ENCODE peak calls at places on chromosomes 4 and X, in ten cellular contexts. N, R, W, Z, V, F, B, L, Q and I are unnamed samples.

GRCh38 chr4:109301691-109302365 is 630 bp downstream of the COL25A1 start:
- DNase-seq in N (no peak), R (no peak), W (no peak), Z (no peak), V (no peak), F (no peak), B (no peak), L (peak; percentile 2), Q (no peak), I (no peak)

GRCh38 chr4:173958445-173958844 is 325.0 kb downstream of the FBXO8 start:
- DNase-seq in N (no peak), R (peak; percentile 47), W (no peak), Z (no peak), V (peak; percentile 47), F (no peak), B (no peak), L (no peak), Q (no peak), I (no peak)

GRCh38 chr4:113646456-113646809 is 115.1 kb downstream of the CAMK2D start:
- DNase-seq in N (no peak), R (peak; percentile 44), W (no peak), Z (peak; percentile 74), V (peak; percentile 49), F (no peak), B (no peak), L (no peak), Q (no peak), I (no peak)

GRCh38 chr4:48949086-48949485 is 37.0 kb upstream of the CWH43 start:
- DNase-seq in N (no peak), R (no peak), W (no peak), Z (no peak), V (no peak), F (no peak), B (no peak), L (no peak), Q (no peak), I (peak; percentile 5)

GRCh38 chr4:53508446-53508845 is 82.8 kb downstream of the LNX1 start:
- DNase-seq in N (no peak), R (peak; percentile 87), W (no peak), Z (no peak), V (peak; percentile 96), F (no peak), B (no peak), L (no peak), Q (no peak), I (no peak)

GRCh38 chr4:103634236-103634635 is 85.5 kb downstream of the TACR3 start:
- DNase-seq in N (no peak), R (no peak), W (no peak), Z (no peak), V (peak; percentile 2), F (no peak), B (no peak), L (no peak), Q (no peak), I (no peak)

GRCh38 chr4:8840006-8840793 is 31.4 kb downstream of the HMX1 start:
- DNase-seq in N (no peak), R (no peak), W (no peak), Z (no peak), V (no peak), F (no peak), B (no peak), L (no peak), Q (no peak), I (no peak)

GRCh38 chr4:15738877-15739276 is 36.0 kb downstream of the BST1 start:
- DNase-seq in N (no peak), R (peak; percentile 64), W (no peak), Z (no peak), V (no peak), F (no peak), B (no peak), L (no peak), Q (no peak), I (no peak)

GRCh38 chr4:13988347-13989265 is 361.1 kb upstream of the BOD1L1 start:
- DNase-seq in N (no peak), R (peak; percentile 98), W (no peak), Z (peak; percentile 18), V (peak; percentile 100), F (no peak), B (no peak), L (no peak), Q (no peak), I (no peak)

GRCh38 chrX:150765237-150765636 is 72.0 kb downstream of the MTMR1 start:
- DNase-seq in N (no peak), R (no peak), W (no peak), Z (no peak), V (no peak), F (no peak), B (no peak), L (no peak), Q (no peak), I (no peak)

GRCh38 chrX:135977611-135978010 is 3.8 kb upstream of the MMGT1 start:
- DNase-seq in N (no peak), R (peak; percentile 52), W (no peak), Z (no peak), V (peak; percentile 69), F (no peak), B (no peak), L (no peak), Q (no peak), I (no peak)

GRCh38 chr4:153638999-153639398 is 45.1 kb upstream of the TLR2 start:
- DNase-seq in N (no peak), R (no peak), W (no peak), Z (no peak), V (no peak), F (no peak), B (no peak), L (no peak), Q (no peak), I (no peak)

GRCh38 chr4:120293341-120293740 is 226.7 kb upstream of the MAD2L1 start:
- DNase-seq in N (no peak), R (peak; percentile 65), W (no peak), Z (no peak), V (peak; percentile 9), F (no peak), B (no peak), L (no peak), Q (no peak), I (no peak)

GRCh38 chr4:5758741-5759140 is 47.7 kb downstream of the EVC start:
- DNase-seq in N (no peak), R (peak; percentile 98), W (no peak), Z (no peak), V (peak; percentile 99), F (no peak), B (no peak), L (peak; percentile 29), Q (no peak), I (peak; percentile 90)

GRCh38 chr4:15262396-15262795 is 165.4 kb upstream of the C1QTNF7 start:
- DNase-seq in N (no peak), R (peak; percentile 5), W (no peak), Z (no peak), V (peak; percentile 41), F (no peak), B (no peak), L (no peak), Q (no peak), I (no peak)

GRCh38 chr4:39032218-39033085 is at the start of gene TMEM156:
- DNase-seq in N (no peak), R (no peak), W (no peak), Z (no peak), V (peak; percentile 56), F (peak; percentile 28), B (no peak), L (peak; percentile 26), Q (no peak), I (peak; percentile 44)

GRCh38 chr4:151324449-151325319 is 721 bp downstream of the SH3D19 start:
- DNase-seq in N (peak; percentile 21), R (peak; percentile 75), W (no peak), Z (peak; percentile 82), V (peak; percentile 77), F (peak; percentile 0), B (no peak), L (peak; percentile 33), Q (no peak), I (peak; percentile 81)

GRCh38 chr4:10613926-10614478 is 70.6 kb downstream of the CLNK start:
- DNase-seq in N (no peak), R (peak; percentile 32), W (no peak), Z (no peak), V (no peak), F (no peak), B (no peak), L (no peak), Q (no peak), I (no peak)

GRCh38 chr4:107693132-107693531 is 26.9 kb downstream of the PAPSS1 start:
- DNase-seq in N (no peak), R (no peak), W (no peak), Z (no peak), V (no peak), F (no peak), B (no peak), L (no peak), Q (no peak), I (no peak)

GRCh38 chr4:2084316-2084715 is 25.2 kb downstream of the NAT8L start:
- DNase-seq in N (no peak), R (no peak), W (no peak), Z (peak; percentile 7), V (peak; percentile 19), F (no peak), B (no peak), L (no peak), Q (no peak), I (no peak)

GRCh38 chr4:138188406-138189084 is 53.6 kb downstream of the SLC7A11 start:
- DNase-seq in N (no peak), R (peak; percentile 21), W (no peak), Z (no peak), V (no peak), F (no peak), B (no peak), L (no peak), Q (no peak), I (no peak)

GRCh38 chr4:144705861-144706590 is 60.1 kb downstream of the HHIP start:
- DNase-seq in N (no peak), R (no peak), W (no peak), Z (no peak), V (no peak), F (no peak), B (no peak), L (no peak), Q (no peak), I (no peak)

GRCh38 chr4:66014146-66014765 is 344.0 kb upstream of the EPHA5 start:
- DNase-seq in N (no peak), R (no peak), W (no peak), Z (no peak), V (no peak), F (no peak), B (no peak), L (no peak), Q (no peak), I (no peak)

GRCh38 chrX:74133156-74133796 is 170.7 kb upstream of the ZCCHC13 start:
- DNase-seq in N (no peak), R (peak; percentile 64), W (peak; percentile 11), Z (peak; percentile 27), V (peak; percentile 75), F (peak; percentile 50), B (no peak), L (no peak), Q (no peak), I (peak; percentile 48)

GRCh38 chr4:77776182-77777134 is 42.7 kb downstream of the CNOT6L start:
- DNase-seq in N (no peak), R (peak; percentile 25), W (no peak), Z (no peak), V (no peak), F (no peak), B (no peak), L (no peak), Q (no peak), I (no peak)

GRCh38 chr4:79645942-79646341 is 237.9 kb upstream of the GK2 start:
- DNase-seq in N (no peak), R (no peak), W (no peak), Z (no peak), V (no peak), F (no peak), B (no peak), L (no peak), Q (no peak), I (no peak)

GRCh38 chr4:139692300-139693012 is 26.8 kb downstream of the MGST2 start:
- DNase-seq in N (no peak), R (no peak), W (no peak), Z (no peak), V (no peak), F (no peak), B (no peak), L (no peak), Q (peak; percentile 60), I (no peak)

GRCh38 chrX:8748855-8749254 is 16.9 kb upstream of the ANOS1 start:
- DNase-seq in N (peak; percentile 4), R (peak; percentile 22), W (no peak), Z (no peak), V (peak; percentile 56), F (peak; percentile 27), B (no peak), L (no peak), Q (peak; percentile 49), I (peak; percentile 39)